ENCODE peak calls at places on chromosomes 2 and 18, in seven cellular contexts. Q, Z, E, O, X, R and J are unnamed samples.
A peak's percentile ranks its signal among the peaks of the same experiment; 100 is the strongest.

GRCh38 chr18:49560277-49561126 is 1.4 kb upstream of the LIPG start:
- DNase-seq in Q (no peak), Z (no peak), E (peak; percentile 43), O (peak; percentile 32), X (peak; percentile 66), R (no peak), J (peak; percentile 57)

GRCh38 chr2:177758591-177759371 is 313.8 kb downstream of the PDE11A start:
- DNase-seq in Q (no peak), Z (no peak), E (no peak), O (peak; percentile 55), X (no peak), R (peak; percentile 76), J (peak; percentile 44)

GRCh38 chr18:54151376-54151775 is 73.1 kb downstream of the MBD2 start:
- DNase-seq in Q (no peak), Z (no peak), E (no peak), O (no peak), X (no peak), R (no peak), J (no peak)

GRCh38 chr2:45681675-45682074 is 30.2 kb downstream of the PRKCE start:
- DNase-seq in Q (no peak), Z (no peak), E (peak; percentile 76), O (peak; percentile 93), X (no peak), R (no peak), J (peak; percentile 54)

GRCh38 chr18:63063171-63063570 is 256.4 kb downstream of the BCL2 start:
- DNase-seq in Q (no peak), Z (no peak), E (no peak), O (peak; percentile 53), X (no peak), R (no peak), J (no peak)

GRCh38 chr2:118254117-118254516 is 165.8 kb downstream of the INSIG2 start:
- DNase-seq in Q (no peak), Z (no peak), E (no peak), O (no peak), X (no peak), R (no peak), J (no peak)

GRCh38 chr2:163157411-163157810 is 318.8 kb upstream of the KCNH7 start:
- DNase-seq in Q (no peak), Z (no peak), E (peak; percentile 32), O (peak; percentile 82), X (no peak), R (no peak), J (no peak)

GRCh38 chr2:141946016-141946415 is 184.8 kb downstream of the LRP1B start:
- DNase-seq in Q (no peak), Z (no peak), E (no peak), O (peak; percentile 13), X (no peak), R (no peak), J (no peak)

GRCh38 chr2:84894758-84895520 is 10.5 kb upstream of the TMSB10 start:
- DNase-seq in Q (no peak), Z (no peak), E (peak; percentile 31), O (peak; percentile 64), X (no peak), R (no peak), J (peak; percentile 49)

GRCh38 chr18:7090771-7091170 is 26.8 kb downstream of the LAMA1 start:
- DNase-seq in Q (no peak), Z (no peak), E (no peak), O (peak; percentile 65), X (no peak), R (no peak), J (no peak)

GRCh38 chr18:52569492-52569891 is 229.5 kb downstream of the DCC start:
- DNase-seq in Q (no peak), Z (no peak), E (peak; percentile 1), O (peak; percentile 60), X (no peak), R (no peak), J (no peak)

GRCh38 chr2:203809084-203809521 is 58.5 kb upstream of the CTLA4 start:
- DNase-seq in Q (no peak), Z (no peak), E (peak; percentile 36), O (peak; percentile 94), X (no peak), R (no peak), J (no peak)

GRCh38 chr2:101697124-101697793 is at the start of gene MAP4K4:
- DNase-seq in Q (peak; percentile 95), Z (peak; percentile 92), E (peak; percentile 83), O (peak; percentile 82), X (peak; percentile 92), R (peak; percentile 85), J (peak; percentile 95)
- H3K4me3 ChIP-seq in Q (peak within 1 kb of the TSS; percentile 96), Z (peak within 1 kb of the TSS; percentile 85), E (peak within 1 kb of the TSS; percentile 85), O (peak within 1 kb of the TSS; percentile 83), X (peak within 1 kb of the TSS; percentile 69), R (peak within 1 kb of the TSS; percentile 84), J (peak within 1 kb of the TSS; percentile 98)

DNA sequence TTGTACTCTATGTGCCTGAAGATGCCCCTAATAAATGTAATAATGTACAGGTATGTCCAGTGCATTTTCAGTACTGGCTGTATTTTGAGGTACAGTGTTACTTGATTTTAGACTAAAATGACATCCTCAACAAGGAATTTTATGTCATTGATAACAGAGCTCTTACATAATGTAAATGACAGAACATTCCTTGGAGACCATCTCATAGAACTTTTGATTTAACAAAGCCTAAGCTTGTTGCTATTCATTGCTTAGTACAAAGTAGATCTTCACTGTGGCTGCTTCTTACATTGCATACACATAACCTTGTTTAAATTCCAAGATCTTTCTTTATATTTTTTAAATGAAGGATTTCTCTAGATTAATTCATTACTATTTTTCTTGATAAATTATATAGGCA is 24.1 kb downstream of the DYNC1I2 start:
- DNase-seq in Q (no peak), Z (no peak), E (no peak), O (peak; percentile 48), X (no peak), R (no peak), J (no peak)
- H3K27ac ChIP-seq in Q (no peak overlapping the region), Z (no peak overlapping the region), E (peak overlapping the region; percentile 64), O (peak overlapping the region; percentile 21), X (no peak overlapping the region), R (no peak overlapping the region), J (no peak overlapping the region)

GRCh38 chr2:174121178-174121577 is 127.2 kb downstream of the OLA1 start:
- DNase-seq in Q (no peak), Z (no peak), E (peak; percentile 7), O (no peak), X (no peak), R (no peak), J (no peak)
- H3K4me1 ChIP-seq in Q (no peaks in the 10 kb centered on the region), Z (no peaks in the 10 kb centered on the region), E (peaks cover 44% of the 10 kb centered on the region), O (peaks cover 12% of the 10 kb centered on the region), X (no peaks in the 10 kb centered on the region), R (peaks cover 10% of the 10 kb centered on the region), J (no peaks in the 10 kb centered on the region)

DNA sequence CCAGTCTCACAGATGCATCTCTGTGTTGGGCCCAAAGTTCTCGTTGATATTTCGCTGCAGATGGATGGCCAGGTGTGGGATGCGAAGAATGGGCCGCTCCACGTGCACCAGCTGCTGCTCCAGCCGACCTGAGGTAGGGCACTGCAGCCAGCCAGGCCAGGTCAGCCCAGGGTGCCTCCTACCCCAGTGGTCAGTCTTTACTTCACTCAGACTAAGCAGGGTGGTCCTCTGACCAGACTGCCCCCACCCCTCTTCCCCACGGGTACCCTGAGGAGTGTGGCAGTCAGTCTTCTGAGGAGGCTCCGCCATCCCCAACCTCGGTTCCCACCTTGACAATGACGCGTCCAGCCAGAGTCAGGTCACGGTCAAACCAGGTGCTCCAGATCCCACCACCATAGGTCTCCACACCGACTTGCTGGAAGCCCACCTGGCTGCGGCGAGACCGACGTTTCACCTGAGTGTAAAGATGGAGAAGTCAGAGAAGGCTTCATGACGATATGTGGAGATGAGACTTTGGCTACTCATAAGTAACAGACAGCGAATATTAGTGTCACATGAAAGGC is 1.7 kb downstream of the DNPEP start:
- DNase-seq in Q (peak; percentile 77), Z (no peak), E (no peak), O (no peak), X (peak; percentile 53), R (no peak), J (no peak)
- H3K4me3 ChIP-seq in Q (no peak overlapping the region), Z (peak overlapping the region; percentile 94), E (no peak overlapping the region), O (peak overlapping the region; percentile 88), X (peak overlapping the region; percentile 90), R (no peak overlapping the region), J (no peak overlapping the region)

GRCh38 chr2:66957198-66957597 is 439.9 kb upstream of the ETAA1 start:
- DNase-seq in Q (no peak), Z (no peak), E (no peak), O (no peak), X (no peak), R (no peak), J (no peak)

GRCh38 chr2:66962625-66963207 is 434.4 kb upstream of the ETAA1 start:
- DNase-seq in Q (no peak), Z (no peak), E (no peak), O (peak; percentile 48), X (no peak), R (peak; percentile 84), J (no peak)

GRCh38 chr2:66960161-66960560 is 437.0 kb upstream of the ETAA1 start:
- DNase-seq in Q (no peak), Z (peak; percentile 22), E (no peak), O (no peak), X (no peak), R (no peak), J (no peak)

DNA sequence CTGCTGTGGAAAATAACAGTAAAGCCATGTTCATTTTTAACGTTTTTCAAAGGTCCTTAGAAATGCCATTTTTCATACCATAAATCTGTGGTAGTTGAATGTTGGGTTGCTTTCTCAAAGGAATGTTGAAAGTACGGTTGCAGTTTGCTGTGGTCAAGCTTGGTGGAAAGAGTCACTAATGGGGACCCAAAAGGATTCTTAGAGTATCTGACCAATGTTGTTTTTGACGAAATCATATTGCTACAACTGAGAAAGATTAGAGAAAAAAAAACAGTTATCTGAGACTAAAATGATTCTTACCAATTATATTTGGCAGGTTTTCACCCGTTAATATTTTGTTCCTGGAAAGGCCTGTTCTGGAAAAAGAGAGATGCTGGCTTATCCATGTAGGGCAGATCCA is 439.5 kb upstream of the ETAA1 start:
- DNase-seq in Q (no peak), Z (no peak), E (no peak), O (no peak), X (no peak), R (no peak), J (no peak)
- H3K27ac ChIP-seq in Q (no peak overlapping the region), Z (no peak overlapping the region), E (no peak overlapping the region), O (no peak overlapping the region), X (no peak overlapping the region), R (no peak overlapping the region), J (no peak overlapping the region)

GRCh38 chr2:230205721-230206120 is 14.1 kb downstream of the SP110 start:
- DNase-seq in Q (no peak), Z (no peak), E (no peak), O (no peak), X (no peak), R (no peak), J (no peak)

GRCh38 chr2:230203110-230203676 is 16.6 kb downstream of the SP110 start:
- DNase-seq in Q (no peak), Z (peak; percentile 22), E (no peak), O (no peak), X (no peak), R (no peak), J (peak; percentile 62)

GRCh38 chr2:230205034-230205433 is 14.8 kb downstream of the SP110 start:
- DNase-seq in Q (no peak), Z (no peak), E (no peak), O (no peak), X (no peak), R (no peak), J (no peak)

GRCh38 chr2:230209422-230210051 is 10.2 kb downstream of the SP110 start:
- DNase-seq in Q (no peak), Z (no peak), E (no peak), O (no peak), X (no peak), R (no peak), J (no peak)

GRCh38 chr2:230208576-230208975 is 11.2 kb downstream of the SP110 start:
- DNase-seq in Q (no peak), Z (no peak), E (no peak), O (no peak), X (no peak), R (no peak), J (no peak)
- H3K4me1 ChIP-seq in Q (no peaks in the 10 kb centered on the region), Z (no peaks in the 10 kb centered on the region), E (no peaks in the 10 kb centered on the region), O (no peaks in the 10 kb centered on the region), X (no peaks in the 10 kb centered on the region), R (no peaks in the 10 kb centered on the region), J (no peaks in the 10 kb centered on the region)